ENCODE peak calls at places on chromosomes 1 and 21, in five cellular contexts. Z, D, Q, G and B are unnamed samples.

GRCh38 chr1:20255666-20256065 is 35.0 kb upstream of the VWA5B1 start:
- DNase-seq in Z (peak), D (no peak), Q (peak), G (no peak), B (peak)

GRCh38 chr1:219176168-219176567 is 2.5 kb downstream of the LYPLAL1 start:
- DNase-seq in Q (no peak), G (no peak), Z (no peak), D (no peak), B (no peak)

GRCh38 chr1:206725053-206725963 is 40.6 kb downstream of the MAPKAPK2 start:
- DNase-seq in G (no peak), Q (peak), D (no peak), Z (no peak), B (no peak)

GRCh38 chr21:15520811-15521643 is 208.8 kb upstream of the USP25 start:
- DNase-seq in Q (no peak), G (no peak), D (no peak), Z (no peak), B (no peak)

GRCh38 chr1:153565529-153566374 is at the start of gene S100A2:
- DNase-seq in D (peak), Z (peak), G (no peak), Q (peak), B (peak)

GRCh38 chr1:203807211-203807610 is 11.8 kb downstream of the ZBED6 start:
- DNase-seq in Z (peak), Q (no peak), G (no peak), D (no peak), B (peak)

GRCh38 chr1:39733161-39733560 is 5.5 kb upstream of the PPIE start:
- DNase-seq in D (peak), Q (no peak), Z (no peak), G (no peak), B (no peak)

GRCh38 chr1:165639821-165640623 is 9.0 kb downstream of the MGST3 start:
- DNase-seq in Z (no peak), Q (no peak), D (no peak), G (no peak), B (no peak)

GRCh38 chr1:86760199-86760598 is 55.8 kb downstream of the SH3GLB1 start:
- DNase-seq in G (no peak), Z (no peak), D (no peak), Q (no peak), B (no peak)

GRCh38 chr1:198915327-198916231 is 276.7 kb downstream of the PTPRC start:
- DNase-seq in Q (no peak), Z (no peak), D (no peak), G (no peak), B (no peak)

GRCh38 chr1:93051961-93052360 is 27.1 kb upstream of the MTF2 start:
- DNase-seq in D (no peak), G (no peak), Q (no peak), Z (no peak), B (no peak)

GRCh38 chr1:3954391-3955160 is 54.5 kb upstream of the C1orf174 start:
- DNase-seq in Z (no peak), G (no peak), Q (no peak), D (no peak), B (no peak)

GRCh38 chr1:26844389-26844788 is 17.9 kb downstream of the ZDHHC18 start:
- DNase-seq in Q (no peak), Z (no peak), G (no peak), D (no peak), B (no peak)
- H3K4me3 ChIP-seq in Q (no peak), Z (no peak), G (no peak), D (no peak), B (no peak)

GRCh38 chr1:87953732-87954344 is 625.2 kb downstream of the LMO4 start:
- DNase-seq in Z (peak), D (peak), G (no peak), Q (peak), B (peak)
- TF ChIP-seq CTCF in Z (peak), D (peak), G (peak), Q (peak), B (peak)

GRCh38 chr1:68322837-68323687 is 90.7 kb upstream of the WLS start:
- DNase-seq in Q (no peak), Z (no peak), G (no peak), D (peak), B (peak)
- H3K4me3 ChIP-seq in Q (no peak), Z (no peak), G (no peak), D (no peak), B (no peak)

GRCh38 chr1:44907909-44908308 is 64.9 kb upstream of the PTCH2 start:
- DNase-seq in D (no peak), G (no peak), Z (no peak), Q (no peak), B (no peak)
- TF ChIP-seq CTCF in D (no peak), G (no peak), Z (no peak), Q (no peak), B (no peak)

GRCh38 chr1:67791261-67791660 is 42.0 kb downstream of the GNG12 start:
- DNase-seq in Z (peak), D (no peak), Q (no peak), G (no peak), B (no peak)

GRCh38 chr1:67787746-67788145 is 45.5 kb downstream of the GNG12 start:
- DNase-seq in D (no peak), G (no peak), Z (no peak), Q (no peak), B (no peak)

GRCh38 chr1:67788907-67789306 is 44.4 kb downstream of the GNG12 start:
- DNase-seq in G (no peak), Z (no peak), Q (no peak), D (no peak), B (no peak)

GRCh38 chr1:67788251-67788796 is 44.9 kb downstream of the GNG12 start:
- DNase-seq in Z (no peak), D (no peak), Q (no peak), G (no peak), B (no peak)

GRCh38 chr1:67789551-67789950 is 43.7 kb downstream of the GNG12 start:
- DNase-seq in Q (no peak), D (no peak), Z (no peak), G (no peak), B (no peak)
- H3K4me3 ChIP-seq in Q (no peak), D (no peak), Z (no peak), G (no peak), B (no peak)

GRCh38 chr1:5888606-5889211 is 103.5 kb downstream of the NPHP4 start:
- DNase-seq in G (no peak), Z (no peak), D (no peak), Q (peak), B (no peak)
- TF ChIP-seq CTCF in G (no peak), Z (peak), D (no peak), Q (peak), B (no peak)